ENCODE peak calls at places on chromosome 19, in eight cellular contexts. A, P, S, Z, C, K, I and J are unnamed samples.

GRCh38 chr19:2089001-2089711 is 7.0 kb downstream of the MOB3A start:
- DNase-seq in A (no peak), P (no peak), S (peak; percentile 39), Z (peak; percentile 75), C (peak; percentile 20), K (no peak), I (no peak), J (no peak)

GRCh38 chr19:13764821-13765394 is 586 bp downstream of the MRI1 start:
- DNase-seq in A (peak; percentile 29), P (no peak), S (peak; percentile 53), Z (peak; percentile 37), C (peak; percentile 32), K (no peak), I (no peak), J (no peak)

GRCh38 chr19:30648321-30648720 is 276.1 kb downstream of the ZNF536 start:
- DNase-seq in A (no peak), P (no peak), S (no peak), Z (no peak), C (no peak), K (no peak), I (no peak), J (no peak)

GRCh38 chr19:50008532-50008931 is 16.6 kb downstream of the VRK3 start:
- DNase-seq in A (no peak), P (no peak), S (peak; percentile 24), Z (no peak), C (no peak), K (no peak), I (peak; percentile 2), J (no peak)

GRCh38 chr19:10812902-10813404 is 23.1 kb downstream of the TMED1 start:
- DNase-seq in A (no peak), P (peak; percentile 54), S (no peak), Z (no peak), C (peak; percentile 94), K (no peak), I (no peak), J (no peak)

GRCh38 chr19:40091205-40092129 is 724 bp upstream of the ZNF780A start:
- DNase-seq in A (no peak), P (no peak), S (peak; percentile 26), Z (no peak), C (no peak), K (no peak), I (no peak), J (no peak)

GRCh38 chr19:17289489-17289888 is 7.8 kb downstream of the ANKLE1 start:
- DNase-seq in A (no peak), P (no peak), S (peak; percentile 55), Z (peak; percentile 40), C (peak; percentile 90), K (no peak), I (peak; percentile 89), J (no peak)

GRCh38 chr19:16025108-16026101 is 50.9 kb upstream of the TPM4 start:
- DNase-seq in A (no peak), P (peak; percentile 11), S (no peak), Z (no peak), C (peak; percentile 61), K (no peak), I (peak; percentile 47), J (no peak)

GRCh38 chr19:57803594-57804325 is 11.0 kb downstream of the ZNF552 start:
- DNase-seq in A (no peak), P (peak; percentile 59), S (peak; percentile 23), Z (no peak), C (peak; percentile 92), K (no peak), I (peak; percentile 73), J (peak; percentile 40)

GRCh38 chr19:27794444-27795042 is 1418.4 kb downstream of the UQCRFS1 start:
- DNase-seq in A (no peak), P (no peak), S (no peak), Z (no peak), C (peak; percentile 15), K (no peak), I (no peak), J (no peak)

GRCh38 chr19:18717601-18718000 is 34.1 kb downstream of the CRTC1 start:
- DNase-seq in A (no peak), P (no peak), S (no peak), Z (no peak), C (no peak), K (no peak), I (no peak), J (no peak)

GRCh38 chr19:5484398-5485285 is 29.4 kb downstream of the ZNRF4 start:
- DNase-seq in A (no peak), P (no peak), S (peak; percentile 93), Z (no peak), C (peak; percentile 7), K (peak; percentile 46), I (peak; percentile 66), J (no peak)

GRCh38 chr19:9362905-9363304 is at the start of gene ZNF177:
- DNase-seq in A (no peak), P (no peak), S (no peak), Z (no peak), C (no peak), K (no peak), I (peak; percentile 69), J (no peak)

GRCh38 chr19:14972676-14973075 is 7.0 kb downstream of the SLC1A6 start:
- DNase-seq in A (no peak), P (no peak), S (peak; percentile 7), Z (no peak), C (no peak), K (no peak), I (no peak), J (no peak)

GRCh38 chr19:10625003-10625761 is at the start of gene SLC44A2:
- DNase-seq in A (no peak), P (no peak), S (peak; percentile 81), Z (no peak), C (peak; percentile 29), K (peak; percentile 77), I (no peak), J (no peak)

GRCh38 chr19:4456566-4456842 is 1.1 kb downstream of the UBXN6 start:
- DNase-seq in A (no peak), P (no peak), S (peak; percentile 54), Z (no peak), C (peak; percentile 83), K (peak; percentile 28), I (no peak), J (no peak)

GRCh38 chr19:43519436-43520088 is 7.4 kb downstream of the ETHE1 start:
- DNase-seq in A (peak; percentile 76), P (no peak), S (peak; percentile 87), Z (peak; percentile 57), C (peak; percentile 92), K (peak; percentile 68), I (no peak), J (no peak)

GRCh38 chr19:18470153-18470552 is 32.2 kb upstream of the ISYNA1 start:
- DNase-seq in A (no peak), P (no peak), S (peak; percentile 25), Z (no peak), C (no peak), K (no peak), I (no peak), J (no peak)

GRCh38 chr19:3785938-3786824 is at the start of gene MATK:
- DNase-seq in A (no peak), P (no peak), S (peak; percentile 60), Z (no peak), C (no peak), K (no peak), I (no peak), J (no peak)

GRCh38 chr19:50486823-50487515 is 10.3 kb upstream of the GARIN5A start:
- DNase-seq in A (peak; percentile 46), P (no peak), S (peak; percentile 65), Z (no peak), C (peak; percentile 48), K (no peak), I (peak; percentile 70), J (no peak)

GRCh38 chr19:29387586-29387985 is 138.2 kb upstream of the VSTM2B start:
- DNase-seq in A (no peak), P (no peak), S (no peak), Z (no peak), C (no peak), K (no peak), I (no peak), J (no peak)